ENCODE peak calls at places on chromosomes 13 and 19, in five cellular contexts. One of them, this sample, is unnamed.

GRCh38 chr13:28337196-28338045 is 157.5 kb downstream of the FLT1 start:
- DNase-seq in heart left ventricle: no peak
- DNase-seq in HCT116: no peak
- DNase-seq in testis: no peak
- DNase-seq in A549: no peak
- DNase-seq in this sample: no peak

GRCh38 chr19:19628499-19629134 is 597 bp upstream of the LPAR2 start:
- DNase-seq in HCT116: peak; percentile 61
- DNase-seq in heart left ventricle: no peak
- DNase-seq in testis: peak; percentile 94
- DNase-seq in A549: no peak
- DNase-seq in this sample: no peak

GRCh38 chr13:86572115-86572514 is 772.9 kb upstream of the SLITRK6 start:
- DNase-seq in HCT116: peak; percentile 24
- DNase-seq in heart left ventricle: no peak
- DNase-seq in testis: no peak
- DNase-seq in A549: no peak
- DNase-seq in this sample: peak; percentile 13

GRCh38 chr19:19554074-19555023 is 16.3 kb downstream of the CILP2 start:
- DNase-seq in heart left ventricle: no peak
- DNase-seq in testis: peak; percentile 50
- DNase-seq in HCT116: no peak
- DNase-seq in A549: no peak
- DNase-seq in this sample: no peak

GRCh38 chr19:18340237-18340989 is at the start of gene PGPEP1:
- DNase-seq in HCT116: no peak
- DNase-seq in heart left ventricle: peak; percentile 88
- DNase-seq in testis: peak; percentile 76
- DNase-seq in A549: no peak
- DNase-seq in this sample: peak; percentile 68

GRCh38 chr13:60944016-60944415 is 471.6 kb downstream of the PCDH20 start:
- DNase-seq in HCT116: no peak
- DNase-seq in A549: no peak
- DNase-seq in testis: no peak
- DNase-seq in heart left ventricle: no peak
- DNase-seq in this sample: no peak

GRCh38 chr19:50460161-50460765 is 16.0 kb upstream of the EMC10 start:
- DNase-seq in heart left ventricle: no peak
- DNase-seq in testis: no peak
- DNase-seq in HCT116: no peak
- DNase-seq in A549: peak; percentile 86
- DNase-seq in this sample: peak; percentile 97

GRCh38 chr19:13150919-13151604 is 851 bp downstream of the IER2 start:
- DNase-seq in testis: peak; percentile 30
- DNase-seq in heart left ventricle: peak; percentile 50
- DNase-seq in HCT116: no peak
- DNase-seq in A549: no peak
- DNase-seq in this sample: no peak

GRCh38 chr13:36848228-36848982 is 29.4 kb downstream of the RFXAP start:
- DNase-seq in HCT116: no peak
- DNase-seq in heart left ventricle: no peak
- DNase-seq in testis: no peak
- DNase-seq in A549: no peak
- DNase-seq in this sample: no peak

GRCh38 chr13:19713186-19713965 is 69.4 kb downstream of the PSPC1 start:
- DNase-seq in HCT116: no peak
- DNase-seq in testis: no peak
- DNase-seq in heart left ventricle: no peak
- DNase-seq in A549: no peak
- DNase-seq in this sample: peak; percentile 11

GRCh38 chr13:67229438-67230242 is 496 bp downstream of the PCDH9 start:
- DNase-seq in A549: peak; percentile 13
- DNase-seq in heart left ventricle: no peak
- DNase-seq in testis: no peak
- DNase-seq in HCT116: no peak
- DNase-seq in this sample: peak; percentile 10

GRCh38 chr19:15788594-15789270 is 1.3 kb downstream of the OR10H5 start:
- DNase-seq in A549: no peak
- DNase-seq in HCT116: no peak
- DNase-seq in heart left ventricle: no peak
- DNase-seq in testis: no peak
- DNase-seq in this sample: no peak

GRCh38 chr19:15787611-15788155 is at the start of gene OR10H5:
- DNase-seq in A549: no peak
- DNase-seq in heart left ventricle: no peak
- DNase-seq in HCT116: no peak
- DNase-seq in testis: no peak
- DNase-seq in this sample: no peak

GRCh38 chr19:15790096-15790495 is 2.6 kb downstream of the OR10H5 start:
- DNase-seq in HCT116: no peak
- DNase-seq in heart left ventricle: no peak
- DNase-seq in A549: no peak
- DNase-seq in testis: no peak
- DNase-seq in this sample: no peak
- TF ChIP-seq POLR2A in HCT116: no peak
- TF ChIP-seq POLR2A in heart left ventricle: no peak
- TF ChIP-seq POLR2A in A549: no peak
- TF ChIP-seq POLR2A in testis: no peak
- TF ChIP-seq POLR2A in this sample: no peak

GRCh38 chr13:110712081-110712848 is 1.2 kb upstream of the ING1 start:
- DNase-seq in testis: peak; percentile 92
- DNase-seq in HCT116: peak; percentile 68
- DNase-seq in A549: peak; percentile 61
- DNase-seq in heart left ventricle: peak; percentile 88
- DNase-seq in this sample: peak; percentile 93
- TF ChIP-seq POLR2A in testis: peak; percentile 13
- TF ChIP-seq POLR2A in HCT116: peak; percentile 92
- TF ChIP-seq POLR2A in A549: peak; percentile 90
- TF ChIP-seq POLR2A in heart left ventricle: no peak
- TF ChIP-seq POLR2A in this sample: peak; percentile 92

GRCh38 chr19:4911786-4912672 is 2.7 kb downstream of the UHRF1 start:
- DNase-seq in A549: peak; percentile 90
- DNase-seq in HCT116: peak; percentile 95
- DNase-seq in testis: peak; percentile 63
- DNase-seq in heart left ventricle: peak; percentile 48
- DNase-seq in this sample: peak; percentile 97

GRCh38 chr19:4913996-4914735 is 4.9 kb downstream of the UHRF1 start:
- DNase-seq in testis: no peak
- DNase-seq in HCT116: no peak
- DNase-seq in A549: no peak
- DNase-seq in heart left ventricle: no peak
- DNase-seq in this sample: no peak

GRCh38 chr19:4914736-4915501 is 5.6 kb downstream of the UHRF1 start:
- DNase-seq in A549: peak; percentile 77
- DNase-seq in testis: peak; percentile 25
- DNase-seq in heart left ventricle: no peak
- DNase-seq in HCT116: peak; percentile 76
- DNase-seq in this sample: peak; percentile 86

GRCh38 chr19:4911314-4911713 is 2.0 kb downstream of the UHRF1 start:
- DNase-seq in A549: no peak
- DNase-seq in heart left ventricle: no peak
- DNase-seq in HCT116: no peak
- DNase-seq in testis: no peak
- DNase-seq in this sample: no peak

GRCh38 chr19:4916292-4917082 is 7.2 kb downstream of the UHRF1 start:
- DNase-seq in testis: no peak
- DNase-seq in HCT116: no peak
- DNase-seq in heart left ventricle: no peak
- DNase-seq in A549: no peak
- DNase-seq in this sample: no peak
- TF ChIP-seq POLR2A in testis: no peak
- TF ChIP-seq POLR2A in HCT116: no peak
- TF ChIP-seq POLR2A in heart left ventricle: no peak
- TF ChIP-seq POLR2A in A549: no peak
- TF ChIP-seq POLR2A in this sample: no peak

GRCh38 chr19:6590458-6591319 is at the start of gene CD70:
- DNase-seq in heart left ventricle: no peak
- DNase-seq in A549: peak; percentile 69
- DNase-seq in HCT116: no peak
- DNase-seq in testis: no peak
- DNase-seq in this sample: peak; percentile 65
- TF ChIP-seq POLR2A in heart left ventricle: no peak
- TF ChIP-seq POLR2A in A549: no peak
- TF ChIP-seq POLR2A in HCT116: no peak
- TF ChIP-seq POLR2A in testis: no peak
- TF ChIP-seq POLR2A in this sample: peak; percentile 32

DNA sequence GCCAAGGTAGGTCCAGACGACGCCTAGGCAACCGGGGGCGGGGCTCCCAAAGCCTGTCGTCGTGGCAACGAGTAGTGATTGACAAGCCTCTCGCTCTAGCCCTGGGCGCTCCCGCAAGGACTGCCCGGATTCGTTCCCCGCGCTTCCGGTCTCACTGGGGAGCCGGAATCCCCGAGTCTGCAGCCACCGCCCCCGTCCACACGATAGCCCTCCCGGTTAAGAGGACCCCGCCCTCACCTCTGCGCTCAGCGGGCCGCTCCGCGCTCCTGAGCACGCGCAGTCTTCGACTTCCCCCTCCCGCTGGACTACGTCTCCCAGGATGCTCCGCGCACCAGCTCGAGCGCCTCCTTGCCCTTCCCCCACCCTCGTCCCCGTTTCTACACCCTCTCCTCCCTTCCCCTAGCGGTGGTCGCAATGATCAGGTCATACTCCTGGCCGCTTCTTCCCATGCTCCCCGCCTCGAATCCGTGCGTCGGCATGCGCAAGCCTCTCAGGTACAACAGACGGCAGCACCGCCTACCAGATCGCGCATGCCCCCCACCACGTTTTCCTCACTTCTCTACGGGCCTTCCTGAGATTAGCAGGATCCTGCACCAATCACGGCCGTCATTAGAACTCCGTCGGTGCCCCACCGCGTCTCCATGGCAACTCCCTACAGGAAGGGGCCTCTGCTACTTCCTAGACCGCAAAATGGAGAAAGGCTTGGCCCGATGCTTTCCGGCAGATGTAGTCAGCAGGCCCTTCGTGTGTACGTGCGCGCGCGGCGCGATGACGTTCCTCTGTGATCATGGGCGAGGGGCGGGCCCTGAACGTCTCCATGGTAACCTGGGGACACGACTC is at the start of gene MZF1:
- DNase-seq in heart left ventricle: peak; percentile 100
- DNase-seq in testis: peak; percentile 100
- DNase-seq in HCT116: peak; percentile 100
- DNase-seq in A549: peak; percentile 100
- DNase-seq in this sample: peak; percentile 99
- TF ChIP-seq POLR2A in heart left ventricle: no peak
- TF ChIP-seq POLR2A in testis: no peak
- TF ChIP-seq POLR2A in HCT116: no peak
- TF ChIP-seq POLR2A in A549: peak; percentile 57
- TF ChIP-seq POLR2A in this sample: peak; percentile 67